ENCODE peak calls at places on chromosomes 3 and 15, in six cellular contexts. S is H9, V is H1, Q is neuronal stem cell, B is mesenchymal stem cell, O is trophoblast cell. X is an unnamed sample.

GRCh38 chr3:100833483-100833882 is 124.2 kb downstream of the TFG start:
- DNase-seq in V (no peak), B (no peak), Q (peak), O (no peak), S (no peak), X (no peak)

GRCh38 chr15:53611145-53611920 is 148.1 kb downstream of the WDR72 start:
- DNase-seq in V (no peak), O (no peak), B (peak), S (no peak), Q (no peak), X (no peak)

GRCh38 chr3:72145506-72146380 is 360.8 kb upstream of the PROK2 start:
- DNase-seq in S (no peak), Q (no peak), V (no peak), B (peak), O (no peak), X (peak)

GRCh38 chr3:10410383-10411002 is 89.6 kb upstream of the SEC13 start:
- DNase-seq in O (no peak), V (no peak), Q (no peak), B (no peak), S (no peak), X (no peak)

GRCh38 chr3:47250309-47251060 is 32.1 kb downstream of the KIF9 start:
- DNase-seq in B (peak), S (peak), O (peak), Q (peak), V (no peak), X (peak)

GRCh38 chr3:188472331-188472730 is 318.4 kb downstream of the LPP start:
- DNase-seq in Q (no peak), B (no peak), O (no peak), S (no peak), V (no peak), X (peak)

GRCh38 chr3:16055606-16056209 is 118.8 kb upstream of the GALNT15 start:
- DNase-seq in B (no peak), O (no peak), Q (no peak), S (no peak), V (no peak), X (no peak)

GRCh38 chr15:40190591-40190990 is 29.7 kb downstream of the BUB1B start:
- DNase-seq in S (no peak), B (peak), V (no peak), O (peak), Q (no peak), X (peak)

GRCh38 chr3:57559526-57559925 is 3.5 kb downstream of the PDE12 start:
- DNase-seq in Q (no peak), O (no peak), B (no peak), V (no peak), S (no peak), X (peak)

GRCh38 chr15:82635798-82636197 is 11.4 kb downstream of the CPEB1 start:
- DNase-seq in S (no peak), B (no peak), Q (no peak), O (no peak), V (no peak), X (no peak)

GRCh38 chr3:51382947-51383578 is 2.0 kb upstream of the MANF start:
- DNase-seq in V (no peak), O (no peak), Q (no peak), B (no peak), S (no peak), X (no peak)

GRCh38 chr3:51382076-51382745 is 2.9 kb upstream of the MANF start:
- DNase-seq in B (no peak), Q (no peak), S (peak), V (no peak), O (no peak), X (no peak)

GRCh38 chr3:51385621-51386091 is 565 bp downstream of the MANF start:
- DNase-seq in B (peak), Q (no peak), S (no peak), V (no peak), O (peak), X (no peak)

GRCh38 chr3:51384730-51385473 is at the start of gene MANF:
- DNase-seq in S (peak), B (peak), Q (peak), V (peak), O (peak), X (peak)

GRCh38 chr3:51384145-51384729 is 854 bp upstream of the MANF start:
- DNase-seq in V (peak), B (no peak), Q (no peak), O (peak), S (no peak), X (no peak)
- H2BK120ac ChIP-seq in V (no peak), B (peak), Q (peak), O (peak), S (no peak), X (peak)

GRCh38 chr3:180306155-180306554 is 269.4 kb upstream of the PEX5L start:
- DNase-seq in V (no peak), O (no peak), Q (no peak), S (no peak), B (no peak), X (no peak)

GRCh38 chr3:180316321-180316720 is 279.6 kb upstream of the PEX5L start:
- DNase-seq in V (no peak), Q (no peak), O (no peak), S (no peak), B (no peak), X (no peak)

GRCh38 chr3:180306691-180307090 is 270.0 kb upstream of the PEX5L start:
- DNase-seq in V (no peak), Q (no peak), B (no peak), S (no peak), O (peak), X (peak)

GRCh38 chr3:180311242-180311641 is 274.5 kb upstream of the PEX5L start:
- DNase-seq in V (no peak), B (no peak), O (no peak), S (no peak), Q (no peak), X (no peak)
- H3K14ac ChIP-seq in V (no peak), B (no peak), O (no peak), S (no peak), Q (no peak), X (no peak)

GRCh38 chr15:96264351-96264798 is 66.1 kb upstream of the NR2F2 start:
- DNase-seq in V (no peak), S (no peak), B (no peak), O (peak), Q (no peak), X (no peak)
- H2BK120ac ChIP-seq in V (no peak), S (no peak), B (no peak), O (peak), Q (no peak), X (no peak)

DNA sequence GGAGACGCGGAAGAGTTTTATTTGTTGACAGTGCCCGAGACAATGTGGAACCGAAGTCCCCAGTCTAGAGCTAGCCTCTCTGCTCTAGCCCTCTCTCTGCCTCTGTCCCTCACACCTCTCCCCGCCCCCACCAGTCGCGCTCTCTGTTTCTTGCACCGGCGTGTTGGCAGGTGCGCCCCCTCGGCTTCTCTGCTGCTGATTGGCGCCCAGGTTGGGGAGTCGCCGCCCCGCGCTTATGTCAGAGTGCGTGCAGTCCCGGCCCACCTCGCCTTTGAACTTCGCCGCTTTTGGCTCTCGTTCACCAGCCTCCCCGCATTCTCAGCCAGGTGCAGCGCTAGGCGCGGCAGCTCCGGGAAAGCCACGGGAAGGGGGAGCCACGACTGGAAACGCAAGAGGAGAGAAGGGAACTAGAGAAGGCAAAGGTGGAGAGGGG is at the start of gene SOX14:
- DNase-seq in O (peak), V (peak), Q (no peak), B (no peak), S (peak), X (no peak)
- H3K14ac ChIP-seq in O (peak), V (no peak), Q (peak), B (no peak), S (no peak), X (no peak)

GRCh38 chr3:36993326-36994283 is at the start of gene MLH1:
- DNase-seq in S (peak), Q (peak), O (peak), B (peak), V (peak), X (peak)

GRCh38 chr3:36989568-36989967 is 3.4 kb downstream of the EPM2AIP1 start:
- DNase-seq in S (no peak), V (no peak), O (no peak), B (no peak), Q (no peak), X (no peak)

GRCh38 chr3:36992806-36993325 is at the start of gene EPM2AIP1:
- DNase-seq in O (peak), S (no peak), Q (no peak), V (peak), B (peak), X (no peak)

GRCh38 chr3:36991147-36991546 is 1.8 kb downstream of the EPM2AIP1 start:
- DNase-seq in Q (no peak), S (no peak), V (no peak), B (no peak), O (no peak), X (no peak)

GRCh38 chr3:36991923-36992805 is 767 bp downstream of the EPM2AIP1 start:
- DNase-seq in S (no peak), B (peak), O (peak), V (no peak), Q (no peak), X (peak)
- H2BK120ac ChIP-seq in S (no peak), B (peak), O (peak), V (peak), Q (no peak), X (peak)

DNA sequence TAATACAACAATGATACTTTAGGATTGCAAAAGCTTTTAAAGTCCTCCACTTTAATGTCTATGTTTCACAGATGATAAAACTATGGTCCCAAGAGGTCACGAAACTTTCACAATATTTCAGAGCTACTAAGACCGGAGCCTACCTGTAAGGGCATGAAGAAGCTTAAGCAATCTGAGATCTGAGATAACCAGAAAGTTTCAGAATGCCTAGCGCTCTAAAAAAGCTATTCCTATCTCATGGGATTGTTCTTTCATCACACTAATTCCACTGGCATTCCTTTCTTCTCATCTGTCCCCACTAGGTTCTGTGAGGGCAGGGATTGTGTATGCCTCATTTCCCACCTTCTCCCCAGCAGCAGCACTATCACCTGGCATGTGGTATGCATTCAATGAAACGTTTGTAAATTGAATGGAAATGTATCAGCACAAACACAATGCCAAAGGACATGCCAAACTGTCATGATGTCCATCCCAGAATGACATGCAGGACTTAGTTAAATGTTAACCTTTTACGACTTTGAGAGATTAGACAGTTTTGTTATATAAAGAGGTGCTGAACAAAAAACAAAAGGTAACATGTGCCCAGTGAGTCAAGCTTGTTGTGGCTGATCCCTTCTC is 104.7 kb upstream of the NR2F2 start:
- DNase-seq in O (peak), V (no peak), B (no peak), S (no peak), Q (no peak), X (no peak)
- H3K14ac ChIP-seq in O (no peak), V (no peak), B (no peak), S (no peak), Q (no peak), X (no peak)

GRCh38 chr3:106345353-106346027 is 476.7 kb upstream of the CBLB start:
- DNase-seq in Q (no peak), B (peak), V (no peak), O (peak), S (no peak), X (peak)
- H2BK120ac ChIP-seq in Q (no peak), B (no peak), V (no peak), O (no peak), S (no peak), X (peak)

DNA sequence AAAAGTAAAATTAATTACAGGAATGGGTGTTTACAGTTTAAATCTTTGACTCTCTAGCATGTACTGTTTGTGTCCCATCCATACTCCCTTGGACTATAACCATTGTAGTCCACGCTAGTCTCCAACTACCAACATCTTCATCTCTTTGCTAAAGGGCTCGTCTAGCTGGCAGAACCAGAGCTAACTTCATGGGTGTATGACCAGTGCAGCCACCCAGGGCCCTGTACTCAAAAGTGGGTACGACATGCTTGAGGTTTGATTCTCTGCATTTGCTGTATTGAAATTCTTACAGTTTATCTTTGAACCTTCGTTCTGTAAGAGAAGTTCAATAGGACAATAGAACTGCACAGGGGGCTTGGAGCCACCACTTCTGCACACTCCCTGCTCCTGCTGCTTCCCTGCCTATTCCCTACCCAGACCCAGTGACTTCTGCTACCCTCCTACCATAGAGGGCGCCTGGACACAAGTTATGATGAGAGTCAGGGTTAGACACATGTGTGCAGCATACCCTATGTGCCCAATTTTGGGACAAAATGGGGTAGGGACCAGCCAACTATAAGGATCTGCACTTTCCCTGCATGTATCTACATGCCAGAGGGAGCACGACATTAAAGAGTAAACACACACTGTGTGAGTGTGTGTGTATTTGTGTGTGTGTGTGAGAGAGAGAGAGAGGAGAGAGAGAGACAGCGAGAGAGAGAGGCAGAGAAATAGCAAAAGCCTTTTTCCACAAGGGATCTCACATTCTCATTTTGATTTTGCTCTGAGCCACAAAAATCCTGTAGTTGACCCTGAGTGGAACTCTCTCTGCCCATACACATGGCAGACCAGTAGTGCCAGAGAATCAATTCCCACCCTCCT is 59.0 kb upstream of the NECTIN3 start:
- DNase-seq in B (peak), Q (peak), V (no peak), S (peak), O (peak), X (no peak)
- H3K14ac ChIP-seq in B (no peak), Q (no peak), V (no peak), S (no peak), O (no peak), X (no peak)

GRCh38 chr15:64809649-64810498 is 15.6 kb downstream of the PIF1 start:
- DNase-seq in B (peak), S (peak), Q (peak), V (peak), O (peak), X (peak)
- H2BK120ac ChIP-seq in B (no peak), S (peak), Q (no peak), V (peak), O (peak), X (no peak)

X was measured in IMR-90.